ENCODE peak calls at places on chromosomes 16 and 17, in six cellular contexts. D, V, J, Q, M and T are unnamed samples.

GRCh38 chr17:14737984-14738651 is 437.2 kb downstream of the HS3ST3B1 start:
- DNase-seq in D (peak), V (peak), J (peak), Q (peak), M (no peak), T (peak)

GRCh38 chr16:9042533-9042932 is 48.9 kb upstream of the HAPSTR1 start:
- DNase-seq in D (no peak), V (no peak), J (no peak), Q (no peak), M (no peak), T (no peak)

GRCh38 chr17:32341857-32342602 is at the start of gene C17orf75:
- DNase-seq in D (peak), V (no peak), J (peak), Q (peak), M (peak), T (peak)

GRCh38 chr17:75679706-75680201 is 12.6 kb downstream of the SAP30BP start:
- DNase-seq in D (peak), V (no peak), J (peak), Q (peak), M (no peak), T (peak)

GRCh38 chr16:23453338-23454052 is 506 bp upstream of the COG7 start:
- DNase-seq in D (no peak), V (no peak), J (no peak), Q (no peak), M (no peak), T (no peak)

GRCh38 chr17:12959441-12959840 is 58.4 kb downstream of the ELAC2 start:
- DNase-seq in D (peak), V (no peak), J (no peak), Q (peak), M (no peak), T (no peak)

GRCh38 chr17:75516255-75516618 is at the start of gene TSEN54:
- DNase-seq in D (peak), V (peak), J (peak), Q (peak), M (peak), T (peak)

GRCh38 chr17:17077861-17078732 is 35.8 kb downstream of the MPRIP start:
- DNase-seq in D (no peak), V (no peak), J (no peak), Q (no peak), M (peak), T (no peak)

GRCh38 chr16:55678061-55678935 is 22.5 kb downstream of the SLC6A2 start:
- DNase-seq in D (no peak), V (no peak), J (no peak), Q (no peak), M (no peak), T (no peak)

GRCh38 chr17:77892469-77893143 is 65.9 kb upstream of the TNRC6C start:
- DNase-seq in D (no peak), V (no peak), J (no peak), Q (peak), M (peak), T (no peak)

GRCh38 chr16:67279296-67280089 is at the start of gene PLEKHG4:
- DNase-seq in D (peak), V (no peak), J (peak), Q (peak), M (peak), T (peak)

GRCh38 chr17:77235370-77236080 is 94.8 kb downstream of the SEC14L1 start:
- DNase-seq in D (peak), V (no peak), J (peak), Q (peak), M (no peak), T (peak)

GRCh38 chr17:27318228-27318627 is 24.3 kb downstream of the WSB1 start:
- DNase-seq in D (no peak), V (no peak), J (no peak), Q (no peak), M (no peak), T (no peak)

GRCh38 chr17:17221329-17221728 is 15.2 kb upstream of the PLD6 start:
- DNase-seq in D (no peak), V (no peak), J (no peak), Q (no peak), M (no peak), T (no peak)

GRCh38 chr17:7563115-7563869 is 1.6 kb downstream of the SENP3 start:
- DNase-seq in D (no peak), V (no peak), J (no peak), Q (no peak), M (no peak), T (no peak)

GRCh38 chr16:2042171-2042570 is 5.5 kb downstream of the NTHL1 start:
- DNase-seq in D (no peak), V (no peak), J (no peak), Q (no peak), M (no peak), T (no peak)
- H3K4me3 ChIP-seq in D (no peak), V (no peak), J (no peak), Q (no peak), M (no peak), T (no peak)

GRCh38 chr16:53042235-53042645 is 10.5 kb downstream of the CHD9NB start:
- DNase-seq in D (no peak), V (no peak), J (no peak), Q (no peak), M (no peak), T (no peak)
- H3K4me3 ChIP-seq in D (no peak), V (no peak), J (no peak), Q (no peak), M (no peak), T (peak)

DNA sequence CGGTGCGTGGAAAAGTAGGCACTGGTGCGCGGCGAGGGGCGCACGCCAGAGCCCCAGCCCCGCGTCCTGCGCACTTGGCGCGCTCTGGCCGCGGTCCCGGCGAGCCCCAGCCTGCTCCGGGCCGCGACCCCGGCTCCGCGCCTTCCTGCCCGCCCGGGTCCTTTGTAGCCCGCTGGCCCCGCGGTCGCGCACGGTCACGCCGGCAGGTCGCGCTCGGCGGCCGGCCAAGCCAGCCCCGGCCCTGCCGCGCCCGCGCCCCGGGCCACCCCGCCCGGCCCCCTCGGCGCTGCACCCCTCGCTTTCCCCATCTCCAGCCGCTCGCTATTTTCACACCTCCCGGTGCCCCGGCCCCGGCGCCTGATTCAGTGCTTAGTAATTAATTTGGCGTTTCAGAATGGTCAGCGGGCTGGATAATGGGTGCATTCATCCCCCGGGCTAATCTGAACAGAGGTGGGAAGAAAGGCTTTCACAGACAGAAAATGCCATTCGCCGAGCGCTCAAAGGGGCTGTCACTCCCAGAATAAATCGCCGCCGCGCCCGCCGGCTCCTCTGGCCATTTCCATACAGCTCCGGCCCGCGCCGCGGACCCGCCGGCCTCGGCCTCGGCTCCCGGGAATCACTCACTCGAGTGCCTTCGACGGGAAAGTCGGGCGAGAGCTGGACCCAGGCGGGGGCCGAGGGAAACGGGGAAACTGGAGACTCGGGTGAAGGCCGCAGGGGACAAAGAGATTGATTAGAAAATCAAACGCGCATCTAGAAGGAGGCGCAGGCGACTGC is 17.8 kb upstream of the NTN1 start:
- DNase-seq in D (no peak), V (no peak), J (no peak), Q (no peak), M (no peak), T (no peak)
- H3K4me3 ChIP-seq in D (no peak), V (peak), J (peak), Q (peak), M (peak), T (no peak)

GRCh38 chr16:87350681-87351319 is 32.8 kb downstream of the FBXO31 start:
- DNase-seq in D (peak), V (no peak), J (no peak), Q (peak), M (no peak), T (peak)
- H3K4me3 ChIP-seq in D (peak), V (peak), J (no peak), Q (no peak), M (no peak), T (peak)

DNA sequence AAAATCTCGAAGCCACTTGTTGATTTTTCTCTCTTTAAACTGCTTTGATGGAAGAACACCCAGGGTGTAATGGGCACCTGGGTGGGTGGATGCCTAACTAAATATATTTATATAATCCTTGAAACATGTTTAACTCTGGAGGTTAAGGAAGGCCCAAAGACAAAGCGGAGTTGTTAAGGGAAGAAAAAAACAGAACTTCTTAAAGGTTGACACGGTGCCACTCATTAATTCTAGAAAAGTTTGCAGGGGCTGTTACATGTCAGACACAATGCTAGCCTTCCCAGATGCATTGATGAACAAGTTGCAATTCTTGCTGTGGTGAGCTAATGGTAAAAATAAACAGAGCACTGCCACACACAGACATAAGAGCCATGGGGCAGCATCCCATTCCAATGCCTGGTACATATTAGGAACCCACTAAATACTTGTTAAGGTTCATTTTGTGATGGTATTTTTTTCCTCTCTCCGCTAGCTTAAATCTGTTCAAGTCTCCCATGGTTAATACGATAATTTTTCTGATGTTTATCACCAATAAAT is 109.5 kb downstream of the CDH13 start:
- DNase-seq in D (no peak), V (no peak), J (no peak), Q (no peak), M (no peak), T (no peak)
- H3K4me3 ChIP-seq in D (no peak), V (peak), J (no peak), Q (no peak), M (no peak), T (peak)

DNA sequence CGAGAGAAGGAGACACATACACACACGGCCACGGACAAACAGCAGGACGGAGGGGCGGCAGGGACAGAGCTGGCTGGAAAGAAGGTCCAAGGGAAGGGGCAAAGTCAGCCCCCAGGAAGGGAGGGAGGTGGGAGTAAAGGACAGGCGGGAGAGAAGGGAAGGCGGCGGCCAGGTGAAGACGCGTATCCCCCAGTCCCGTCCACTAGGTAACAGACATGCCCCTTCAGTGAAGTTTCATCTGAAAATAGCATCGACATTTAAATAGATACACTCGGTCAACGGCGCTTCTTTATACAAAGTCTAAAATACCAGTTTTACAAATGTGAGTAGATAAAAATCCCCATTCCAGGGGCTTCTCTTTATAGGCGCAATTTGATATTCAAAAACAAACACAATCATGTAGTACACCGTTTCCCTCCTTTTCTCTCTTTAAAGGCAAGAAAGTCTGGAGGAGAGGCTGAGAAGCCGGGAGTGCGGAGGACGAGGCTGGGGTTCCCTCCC is 4.5 kb downstream of the CBX8 start:
- DNase-seq in D (no peak), V (no peak), J (no peak), Q (no peak), M (no peak), T (no peak)
- H3K4me3 ChIP-seq in D (peak), V (peak), J (peak), Q (peak), M (peak), T (no peak)

GRCh38 chr16:86261379-86261778 is 248.9 kb upstream of the FOXF1 start:
- DNase-seq in D (no peak), V (no peak), J (no peak), Q (peak), M (no peak), T (no peak)
- H3K4me3 ChIP-seq in D (no peak), V (no peak), J (no peak), Q (no peak), M (no peak), T (no peak)

DNA sequence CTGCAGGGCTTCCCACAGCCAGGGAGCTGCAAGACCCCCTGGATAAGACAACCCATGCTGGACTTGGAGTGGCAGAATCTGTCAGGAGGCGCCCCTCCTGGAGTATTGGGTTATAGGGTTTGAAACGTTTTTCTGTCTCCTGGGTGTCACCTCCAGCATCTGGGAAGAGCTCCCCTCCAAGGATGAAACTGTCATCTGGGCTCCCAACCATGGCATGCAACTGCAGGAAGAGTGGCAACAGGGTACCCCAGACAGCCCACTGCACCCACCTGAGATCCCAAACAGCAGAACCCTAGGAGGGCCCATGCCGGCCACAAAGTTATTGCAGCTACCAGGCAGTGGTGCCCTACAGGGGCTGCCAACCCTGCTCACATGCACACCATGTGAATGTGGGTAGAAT is 636 bp upstream of the GSG1L start:
- DNase-seq in D (no peak), V (no peak), J (no peak), Q (no peak), M (no peak), T (no peak)
- H3K4me3 ChIP-seq in D (no peak), V (peak), J (no peak), Q (no peak), M (no peak), T (no peak)